ENCODE peak calls at places on chromosomes 11 and 22, in seven cellular contexts. One of them, this sample, is unnamed.

GRCh38 chr22:49112661-49113626 is 714.7 kb downstream of the BRD1 start:
- DNase-seq in psoas muscle: no peak
- DNase-seq in PC-9: no peak
- DNase-seq in thyroid gland: no peak
- DNase-seq in CD4-positive, CD25-positive, alpha-beta regulatory T cell: no peak
- DNase-seq in lower lobe of right lung: no peak
- DNase-seq in breast epithelium: no peak
- DNase-seq in this sample: no peak

GRCh38 chr11:17605736-17606135 is 58.7 kb downstream of the OTOG start:
- DNase-seq in lower lobe of right lung: no peak
- DNase-seq in psoas muscle: no peak
- DNase-seq in CD4-positive, CD25-positive, alpha-beta regulatory T cell: no peak
- DNase-seq in PC-9: no peak
- DNase-seq in thyroid gland: no peak
- DNase-seq in breast epithelium: no peak
- DNase-seq in this sample: no peak

GRCh38 chr11:94897330-94897768 is 76.0 kb downstream of the CWC15 start:
- DNase-seq in psoas muscle: no peak
- DNase-seq in lower lobe of right lung: no peak
- DNase-seq in thyroid gland: peak; percentile 56
- DNase-seq in PC-9: no peak
- DNase-seq in CD4-positive, CD25-positive, alpha-beta regulatory T cell: no peak
- DNase-seq in breast epithelium: no peak
- DNase-seq in this sample: no peak

GRCh38 chr11:121334973-121335711 is 42.6 kb downstream of the SC5D start:
- DNase-seq in thyroid gland: no peak
- DNase-seq in lower lobe of right lung: no peak
- DNase-seq in CD4-positive, CD25-positive, alpha-beta regulatory T cell: no peak
- DNase-seq in psoas muscle: no peak
- DNase-seq in PC-9: no peak
- DNase-seq in breast epithelium: no peak
- DNase-seq in this sample: no peak

GRCh38 chr11:64877390-64878222 is 815 bp downstream of the EHD1 start:
- DNase-seq in CD4-positive, CD25-positive, alpha-beta regulatory T cell: no peak
- DNase-seq in thyroid gland: no peak
- DNase-seq in PC-9: peak; percentile 43
- DNase-seq in psoas muscle: peak; percentile 19
- DNase-seq in breast epithelium: no peak
- DNase-seq in lower lobe of right lung: no peak
- DNase-seq in this sample: no peak

GRCh38 chr11:132620423-132620822 is 911.9 kb downstream of the OPCML start:
- DNase-seq in lower lobe of right lung: no peak
- DNase-seq in PC-9: no peak
- DNase-seq in breast epithelium: no peak
- DNase-seq in psoas muscle: no peak
- DNase-seq in CD4-positive, CD25-positive, alpha-beta regulatory T cell: no peak
- DNase-seq in thyroid gland: no peak
- DNase-seq in this sample: no peak

GRCh38 chr11:47147250-47147649 is 29.4 kb downstream of the ARFGAP2 start:
- DNase-seq in PC-9: no peak
- DNase-seq in CD4-positive, CD25-positive, alpha-beta regulatory T cell: no peak
- DNase-seq in thyroid gland: no peak
- DNase-seq in lower lobe of right lung: no peak
- DNase-seq in psoas muscle: no peak
- DNase-seq in breast epithelium: no peak
- DNase-seq in this sample: no peak

GRCh38 chr22:31082606-31083376 is 1.7 kb downstream of the SMTN start:
- DNase-seq in PC-9: no peak
- DNase-seq in psoas muscle: peak; percentile 67
- DNase-seq in lower lobe of right lung: no peak
- DNase-seq in CD4-positive, CD25-positive, alpha-beta regulatory T cell: no peak
- DNase-seq in thyroid gland: peak; percentile 45
- DNase-seq in breast epithelium: no peak
- DNase-seq in this sample: peak; percentile 68

GRCh38 chr11:47403571-47403970 is 4.8 kb upstream of the SLC39A13 start:
- DNase-seq in CD4-positive, CD25-positive, alpha-beta regulatory T cell: no peak
- DNase-seq in thyroid gland: no peak
- DNase-seq in PC-9: peak; percentile 24
- DNase-seq in psoas muscle: no peak
- DNase-seq in lower lobe of right lung: no peak
- DNase-seq in breast epithelium: no peak
- DNase-seq in this sample: no peak

GRCh38 chr11:31995525-31996123 is 95.2 kb upstream of the RCN1 start:
- DNase-seq in PC-9: no peak
- DNase-seq in breast epithelium: no peak
- DNase-seq in psoas muscle: no peak
- DNase-seq in CD4-positive, CD25-positive, alpha-beta regulatory T cell: no peak
- DNase-seq in thyroid gland: peak; percentile 9
- DNase-seq in lower lobe of right lung: no peak
- DNase-seq in this sample: no peak

GRCh38 chr11:111344032-111344431 is 35.0 kb downstream of the POU2AF1 start:
- DNase-seq in PC-9: peak; percentile 45
- DNase-seq in psoas muscle: peak; percentile 68
- DNase-seq in breast epithelium: no peak
- DNase-seq in CD4-positive, CD25-positive, alpha-beta regulatory T cell: no peak
- DNase-seq in lower lobe of right lung: peak; percentile 56
- DNase-seq in thyroid gland: peak; percentile 31
- DNase-seq in this sample: peak; percentile 66

GRCh38 chr11:86608251-86608799 is 64.1 kb downstream of the ME3 start:
- DNase-seq in PC-9: peak; percentile 73
- DNase-seq in lower lobe of right lung: peak; percentile 48
- DNase-seq in CD4-positive, CD25-positive, alpha-beta regulatory T cell: no peak
- DNase-seq in breast epithelium: peak; percentile 73
- DNase-seq in psoas muscle: peak; percentile 56
- DNase-seq in thyroid gland: peak; percentile 78
- DNase-seq in this sample: no peak

GRCh38 chr22:23403152-23403719 is 176.9 kb downstream of the IGLL1 start:
- DNase-seq in CD4-positive, CD25-positive, alpha-beta regulatory T cell: no peak
- DNase-seq in breast epithelium: peak; percentile 39
- DNase-seq in thyroid gland: no peak
- DNase-seq in PC-9: no peak
- DNase-seq in lower lobe of right lung: peak; percentile 30
- DNase-seq in psoas muscle: no peak
- DNase-seq in this sample: no peak

GRCh38 chr11:58786693-58787092 is 55.0 kb upstream of the GLYAT start:
- DNase-seq in lower lobe of right lung: no peak
- DNase-seq in psoas muscle: no peak
- DNase-seq in breast epithelium: no peak
- DNase-seq in CD4-positive, CD25-positive, alpha-beta regulatory T cell: no peak
- DNase-seq in thyroid gland: no peak
- DNase-seq in PC-9: no peak
- DNase-seq in this sample: no peak

GRCh38 chr11:6856871-6857270 is 6.0 kb upstream of the OR10A2 start:
- DNase-seq in psoas muscle: no peak
- DNase-seq in lower lobe of right lung: no peak
- DNase-seq in thyroid gland: no peak
- DNase-seq in PC-9: no peak
- DNase-seq in breast epithelium: no peak
- DNase-seq in CD4-positive, CD25-positive, alpha-beta regulatory T cell: no peak
- DNase-seq in this sample: no peak

GRCh38 chr22:23856721-23857605 is 712 bp upstream of the SLC2A11 start:
- DNase-seq in lower lobe of right lung: no peak
- DNase-seq in PC-9: peak; percentile 90
- DNase-seq in psoas muscle: peak; percentile 55
- DNase-seq in CD4-positive, CD25-positive, alpha-beta regulatory T cell: no peak
- DNase-seq in breast epithelium: peak; percentile 69
- DNase-seq in thyroid gland: peak; percentile 61
- DNase-seq in this sample: peak; percentile 83

GRCh38 chr11:64894070-64894811 is 15.8 kb upstream of the EHD1 start:
- DNase-seq in thyroid gland: peak; percentile 89
- DNase-seq in lower lobe of right lung: peak; percentile 93
- DNase-seq in psoas muscle: peak; percentile 89
- DNase-seq in breast epithelium: peak; percentile 82
- DNase-seq in PC-9: peak; percentile 53
- DNase-seq in CD4-positive, CD25-positive, alpha-beta regulatory T cell: peak; percentile 78
- DNase-seq in this sample: peak; percentile 97

GRCh38 chr22:47022075-47022473 is 259.6 kb downstream of the TBC1D22A start:
- DNase-seq in breast epithelium: no peak
- DNase-seq in CD4-positive, CD25-positive, alpha-beta regulatory T cell: no peak
- DNase-seq in lower lobe of right lung: no peak
- DNase-seq in PC-9: no peak
- DNase-seq in psoas muscle: no peak
- DNase-seq in thyroid gland: no peak
- DNase-seq in this sample: no peak

GRCh38 chr11:63871962-63872832 is 33.3 kb downstream of the MARK2 start:
- DNase-seq in lower lobe of right lung: peak; percentile 84
- DNase-seq in breast epithelium: peak; percentile 77
- DNase-seq in psoas muscle: peak; percentile 78
- DNase-seq in PC-9: peak; percentile 99
- DNase-seq in CD4-positive, CD25-positive, alpha-beta regulatory T cell: no peak
- DNase-seq in thyroid gland: peak; percentile 91
- DNase-seq in this sample: no peak

GRCh38 chr11:66020212-66020611 is 6.1 kb downstream of the CATSPER1 start:
- DNase-seq in CD4-positive, CD25-positive, alpha-beta regulatory T cell: no peak
- DNase-seq in thyroid gland: no peak
- DNase-seq in breast epithelium: no peak
- DNase-seq in lower lobe of right lung: no peak
- DNase-seq in psoas muscle: no peak
- DNase-seq in PC-9: no peak
- DNase-seq in this sample: no peak

GRCh38 chr11:34552270-34552669 is 38.7 kb upstream of the ELF5 start:
- DNase-seq in CD4-positive, CD25-positive, alpha-beta regulatory T cell: no peak
- DNase-seq in breast epithelium: no peak
- DNase-seq in psoas muscle: no peak
- DNase-seq in lower lobe of right lung: peak; percentile 49
- DNase-seq in thyroid gland: no peak
- DNase-seq in PC-9: no peak
- DNase-seq in this sample: peak; percentile 45

GRCh38 chr11:93017821-93018690 is 48.6 kb downstream of the MTNR1B start:
- DNase-seq in psoas muscle: no peak
- DNase-seq in breast epithelium: no peak
- DNase-seq in lower lobe of right lung: no peak
- DNase-seq in PC-9: no peak
- DNase-seq in thyroid gland: no peak
- DNase-seq in CD4-positive, CD25-positive, alpha-beta regulatory T cell: no peak
- DNase-seq in this sample: no peak
- H3K27ac ChIP-seq in psoas muscle: no peak overlapping the region
- H3K27ac ChIP-seq in breast epithelium: no peak overlapping the region
- H3K27ac ChIP-seq in lower lobe of right lung: no peak overlapping the region
- H3K27ac ChIP-seq in PC-9: no peak overlapping the region
- H3K27ac ChIP-seq in thyroid gland: no peak overlapping the region
- H3K27ac ChIP-seq in CD4-positive, CD25-positive, alpha-beta regulatory T cell: no peak overlapping the region
- H3K27ac ChIP-seq in this sample: no peak overlapping the region

DNA sequence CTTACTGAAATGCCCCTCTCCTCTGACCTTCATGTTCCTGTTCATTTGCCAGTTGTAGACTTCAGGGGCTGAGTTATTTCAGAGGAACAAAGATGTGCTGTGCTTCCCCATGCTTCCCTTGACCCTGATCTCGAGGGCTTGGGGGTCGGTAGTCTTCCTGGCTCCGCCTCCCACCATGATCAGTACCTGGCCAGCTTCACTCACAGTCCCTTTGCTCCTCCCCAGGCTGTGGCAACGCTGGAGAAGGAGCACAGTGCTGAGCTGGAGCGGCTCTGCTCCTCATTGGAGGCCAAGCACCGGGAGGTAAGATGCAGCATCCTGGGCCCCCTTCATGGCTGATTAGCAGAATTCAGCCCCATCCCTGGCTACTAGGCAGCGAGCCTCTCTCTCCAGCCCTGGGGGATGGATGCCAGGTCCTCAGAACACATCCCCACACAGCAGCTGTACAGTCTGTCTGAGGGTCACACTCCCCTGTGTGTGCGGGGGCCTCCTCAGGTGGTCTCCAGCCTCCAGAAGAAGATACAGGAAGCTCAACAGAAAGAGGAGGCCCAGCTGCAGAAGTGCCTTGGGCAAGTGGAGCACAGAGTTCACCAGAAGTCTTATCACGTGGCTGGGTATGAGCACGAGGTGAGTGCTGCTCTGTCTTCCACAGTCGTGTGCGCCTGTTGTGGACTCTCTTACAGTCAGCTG is 64.5 kb downstream of the CEP164 start:
- DNase-seq in CD4-positive, CD25-positive, alpha-beta regulatory T cell: no peak
- DNase-seq in lower lobe of right lung: no peak
- DNase-seq in PC-9: no peak
- DNase-seq in breast epithelium: no peak
- DNase-seq in psoas muscle: no peak
- DNase-seq in thyroid gland: no peak
- DNase-seq in this sample: no peak
- H3K36me3 ChIP-seq in CD4-positive, CD25-positive, alpha-beta regulatory T cell: peaks cover 79% of the 10 kb centered on the region
- H3K36me3 ChIP-seq in lower lobe of right lung: peaks cover 93% of the 10 kb centered on the region
- H3K36me3 ChIP-seq in PC-9: peaks cover 16% of the 10 kb centered on the region
- H3K36me3 ChIP-seq in breast epithelium: peaks cover 4% of the 10 kb centered on the region
- H3K36me3 ChIP-seq in psoas muscle: peaks cover 81% of the 10 kb centered on the region
- H3K36me3 ChIP-seq in thyroid gland: peaks cover 66% of the 10 kb centered on the region
- H3K36me3 ChIP-seq in this sample: no peaks in the 10 kb centered on the region

DNA sequence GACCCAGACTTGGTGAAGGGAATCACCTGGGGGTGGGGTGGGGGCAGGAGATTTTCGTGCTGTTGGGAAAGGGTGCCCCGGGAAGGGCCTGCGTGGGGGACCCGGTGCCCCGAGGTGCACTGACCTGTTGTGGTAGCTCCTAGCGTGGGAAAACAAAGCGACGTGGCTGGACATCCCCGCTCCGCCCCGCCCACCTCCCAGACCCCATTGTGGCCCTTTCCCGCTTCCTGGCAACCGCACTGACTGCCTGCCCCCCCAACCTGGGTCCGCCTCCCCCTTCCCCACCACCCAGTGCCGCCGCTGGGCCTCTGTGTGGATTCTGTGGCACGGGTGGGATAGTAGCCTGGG is 2.5 kb upstream of the TYMP start:
- DNase-seq in psoas muscle: no peak
- DNase-seq in CD4-positive, CD25-positive, alpha-beta regulatory T cell: no peak
- DNase-seq in lower lobe of right lung: peak; percentile 74
- DNase-seq in PC-9: no peak
- DNase-seq in thyroid gland: no peak
- DNase-seq in breast epithelium: no peak
- DNase-seq in this sample: peak; percentile 70
- H3K27ac ChIP-seq in psoas muscle: peak overlapping the region; percentile 79
- H3K27ac ChIP-seq in CD4-positive, CD25-positive, alpha-beta regulatory T cell: peak overlapping the region; percentile 96
- H3K27ac ChIP-seq in lower lobe of right lung: peak overlapping the region; percentile 100
- H3K27ac ChIP-seq in PC-9: peak overlapping the region; percentile 60
- H3K27ac ChIP-seq in thyroid gland: peak overlapping the region; percentile 99
- H3K27ac ChIP-seq in breast epithelium: peak overlapping the region; percentile 98
- H3K27ac ChIP-seq in this sample: peak overlapping the region; percentile 99

GRCh38 chr22:42603427-42603826 is 11.3 kb downstream of the POLDIP3 start:
- DNase-seq in CD4-positive, CD25-positive, alpha-beta regulatory T cell: no peak
- DNase-seq in breast epithelium: no peak
- DNase-seq in thyroid gland: no peak
- DNase-seq in lower lobe of right lung: no peak
- DNase-seq in psoas muscle: no peak
- DNase-seq in PC-9: no peak
- DNase-seq in this sample: no peak

GRCh38 chr22:42596863-42597530 is 17.7 kb downstream of the POLDIP3 start:
- DNase-seq in lower lobe of right lung: no peak
- DNase-seq in psoas muscle: no peak
- DNase-seq in PC-9: no peak
- DNase-seq in thyroid gland: no peak
- DNase-seq in breast epithelium: no peak
- DNase-seq in CD4-positive, CD25-positive, alpha-beta regulatory T cell: no peak
- DNase-seq in this sample: no peak

GRCh38 chr22:42604403-42604802 is 10.3 kb downstream of the POLDIP3 start:
- DNase-seq in lower lobe of right lung: no peak
- DNase-seq in PC-9: no peak
- DNase-seq in CD4-positive, CD25-positive, alpha-beta regulatory T cell: no peak
- DNase-seq in psoas muscle: no peak
- DNase-seq in breast epithelium: no peak
- DNase-seq in thyroid gland: peak; percentile 92
- DNase-seq in this sample: no peak

GRCh38 chr22:42602470-42602869 is 12.2 kb downstream of the POLDIP3 start:
- DNase-seq in breast epithelium: no peak
- DNase-seq in psoas muscle: no peak
- DNase-seq in PC-9: no peak
- DNase-seq in thyroid gland: peak; percentile 45
- DNase-seq in CD4-positive, CD25-positive, alpha-beta regulatory T cell: no peak
- DNase-seq in lower lobe of right lung: no peak
- DNase-seq in this sample: no peak

GRCh38 chr22:42601879-42602465 is 12.7 kb downstream of the POLDIP3 start:
- DNase-seq in thyroid gland: no peak
- DNase-seq in CD4-positive, CD25-positive, alpha-beta regulatory T cell: no peak
- DNase-seq in breast epithelium: no peak
- DNase-seq in PC-9: no peak
- DNase-seq in lower lobe of right lung: no peak
- DNase-seq in psoas muscle: no peak
- DNase-seq in this sample: no peak
- H3K36me3 ChIP-seq in thyroid gland: peaks cover 38% of the 10 kb centered on the region
- H3K36me3 ChIP-seq in CD4-positive, CD25-positive, alpha-beta regulatory T cell: peaks cover 72% of the 10 kb centered on the region
- H3K36me3 ChIP-seq in breast epithelium: no peaks in the 10 kb centered on the region
- H3K36me3 ChIP-seq in PC-9: peaks cover 52% of the 10 kb centered on the region
- H3K36me3 ChIP-seq in lower lobe of right lung: peaks cover 79% of the 10 kb centered on the region
- H3K36me3 ChIP-seq in psoas muscle: peaks cover 69% of the 10 kb centered on the region
- H3K36me3 ChIP-seq in this sample: peaks cover 75% of the 10 kb centered on the region